ENCODE peak calls at places on chromosome 16, in six cellular contexts. E is ACHN, K is endothelial cell, H is DMS79 treated with DMSO at 0.1 percent for 48 hours, L is NCI-H2171, C is left ventricle myocardium inferior. R is an unnamed sample.

GRCh38 chr16:64615647-64616280 is 506.1 kb downstream of the CDH11 start:
- DNase-seq in E (no peak), K (no peak), H (no peak), L (peak; percentile 92), C (peak; percentile 21), R (peak; percentile 84)

GRCh38 chr16:79768594-79768993 is 168.1 kb upstream of the MAF start:
- DNase-seq in E (peak; percentile 3), K (no peak), H (peak; percentile 9), L (no peak), C (no peak), R (no peak)

GRCh38 chr16:86218479-86219170 is 291.7 kb upstream of the FOXF1 start:
- DNase-seq in E (no peak), K (no peak), H (no peak), L (no peak), C (no peak), R (no peak)

GRCh38 chr16:74852500-74852875 is 77.9 kb upstream of the FA2H start:
- DNase-seq in E (no peak), K (no peak), H (no peak), L (no peak), C (no peak), R (no peak)

GRCh38 chr16:85416267-85417109 is 196.6 kb upstream of the GSE1 start:
- DNase-seq in E (peak; percentile 60), K (peak; percentile 68), H (peak; percentile 57), L (peak; percentile 51), C (peak; percentile 60), R (peak; percentile 66)

GRCh38 chr16:86455116-86455515 is 55.2 kb upstream of the FOXF1 start:
- DNase-seq in E (no peak), K (no peak), H (no peak), L (no peak), C (no peak), R (no peak)

GRCh38 chr16:82010649-82011048 is 621 bp downstream of the SDR42E1 start:
- DNase-seq in E (no peak), K (no peak), H (no peak), L (no peak), C (no peak), R (no peak)

GRCh38 chr16:57133911-57134310 is 41.5 kb downstream of the CPNE2 start:
- DNase-seq in E (no peak), K (no peak), H (no peak), L (no peak), C (no peak), R (no peak)

GRCh38 chr16:22191966-22192260 is 14.2 kb upstream of the EEF2K start:
- DNase-seq in E (no peak), K (no peak), H (peak; percentile 37), L (no peak), C (no peak), R (no peak)